ENCODE peak calls at places on chromosome 15, in six cellular contexts. C, X, S, N, Q and P are unnamed samples.
A peak's percentile ranks its signal among the peaks of the same experiment; 100 is the strongest.

GRCh38 chr15:61910839-61911369 is 149.3 kb downstream of the VPS13C start:
- DNase-seq in X (no peak), Q (no peak), S (no peak), N (no peak), C (no peak), P (no peak)

GRCh38 chr15:84609818-84610525 is 9.2 kb downstream of the ZSCAN2 start:
- DNase-seq in S (no peak), C (no peak), N (no peak), X (no peak), Q (no peak), P (no peak)

GRCh38 chr15:92797168-92798052 is 102.7 kb upstream of the CHD2 start:
- DNase-seq in N (peak; percentile 77), X (peak; percentile 56), C (peak; percentile 79), S (peak; percentile 78), Q (peak; percentile 40), P (peak; percentile 83)

GRCh38 chr15:24659622-24660021 is 16.0 kb upstream of the NPAP1 start:
- DNase-seq in X (no peak), Q (no peak), S (no peak), C (no peak), N (no peak), P (peak; percentile 82)

GRCh38 chr15:29454506-29454905 is 184.9 kb upstream of the NSMCE3 start:
- DNase-seq in N (no peak), Q (no peak), S (no peak), C (no peak), X (no peak), P (no peak)

GRCh38 chr15:74291101-74292071 is 55.3 kb downstream of the CCDC33 start:
- DNase-seq in Q (no peak), N (peak; percentile 60), C (peak; percentile 56), S (peak; percentile 29), X (peak; percentile 91), P (peak; percentile 96)

GRCh38 chr15:51736069-51736468 is 1.4 kb downstream of the LYSMD2 start:
- DNase-seq in S (no peak), X (no peak), Q (peak; percentile 74), C (no peak), N (no peak), P (peak; percentile 86)

GRCh38 chr15:70474682-70475438 is 288.5 kb downstream of the UACA start:
- DNase-seq in Q (no peak), X (no peak), S (no peak), N (peak; percentile 96), C (peak; percentile 90), P (peak; percentile 88)

GRCh38 chr15:91634163-91634562 is 219.3 kb upstream of the SLCO3A1 start:
- DNase-seq in X (no peak), C (no peak), Q (no peak), S (peak; percentile 3), N (no peak), P (no peak)

GRCh38 chr15:28942046-28942445 is 56.3 kb downstream of the APBA2 start:
- DNase-seq in C (no peak), X (no peak), Q (no peak), S (no peak), N (no peak), P (peak; percentile 45)

GRCh38 chr15:29802411-29802810 is 19.9 kb downstream of the TJP1 start:
- DNase-seq in S (no peak), C (no peak), Q (no peak), N (peak; percentile 60), X (no peak), P (no peak)

GRCh38 chr15:55823191-55823670 is 80.3 kb upstream of the PRTG start:
- DNase-seq in N (peak; percentile 83), C (no peak), X (no peak), S (no peak), Q (no peak), P (no peak)

GRCh38 chr15:28027714-28028076 is 71.4 kb downstream of the OCA2 start:
- DNase-seq in Q (no peak), X (no peak), C (no peak), S (no peak), N (no peak), P (no peak)

GRCh38 chr15:91411570-91411969 is 311.5 kb downstream of the SV2B start:
- DNase-seq in N (no peak), C (no peak), S (no peak), X (no peak), Q (no peak), P (peak; percentile 6)

GRCh38 chr15:74240002-74240568 is 4.0 kb downstream of the CCDC33 start:
- DNase-seq in X (no peak), Q (no peak), N (peak; percentile 92), C (peak; percentile 72), S (peak; percentile 40), P (peak; percentile 26)

DNA sequence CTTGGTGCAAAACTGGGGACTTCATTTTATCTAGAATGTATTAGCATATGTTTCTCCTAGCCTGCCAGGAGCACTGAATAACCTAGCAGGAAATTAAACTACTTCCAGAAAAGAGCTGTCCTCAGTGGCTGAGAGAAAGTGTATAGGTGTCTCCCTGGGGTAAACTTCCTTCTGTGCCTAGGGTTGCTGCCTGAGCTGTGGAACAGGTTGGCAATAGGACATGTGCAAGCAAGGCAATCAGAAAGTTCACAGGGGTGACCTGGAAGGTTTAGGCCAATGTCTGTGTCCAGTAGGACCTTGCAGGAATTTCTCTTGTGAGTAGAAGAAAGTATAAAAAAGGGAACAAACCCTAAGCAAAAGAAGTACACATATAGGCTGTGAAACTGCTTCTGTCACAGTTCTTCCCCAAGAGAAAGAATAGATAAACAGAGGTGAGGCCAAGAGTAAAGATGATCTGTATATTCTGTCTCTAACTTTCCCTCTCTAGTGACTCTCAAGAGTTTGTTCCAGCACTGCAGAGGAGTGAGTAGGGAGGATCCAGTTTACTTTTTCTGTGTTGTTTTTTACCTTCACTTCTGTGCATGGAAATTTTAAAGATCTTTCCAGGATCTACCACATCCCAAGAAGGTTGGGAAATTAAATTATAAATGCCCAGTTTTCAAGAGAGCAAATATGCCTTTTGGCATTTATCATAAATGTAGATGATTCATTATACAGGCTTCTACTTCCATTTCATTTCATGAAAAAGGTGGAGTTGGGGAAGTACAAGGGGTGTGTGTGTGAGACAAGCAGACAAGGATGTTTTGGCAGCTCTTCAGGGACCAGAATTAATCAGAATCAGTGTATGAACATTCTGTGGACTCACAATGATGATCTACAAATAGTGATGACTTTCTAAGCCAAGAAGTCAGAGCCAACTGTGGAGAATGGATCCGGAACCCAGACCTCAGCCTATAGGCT is 155.2 kb downstream of the RBPMS2 start:
- DNase-seq in X (no peak), Q (no peak), N (peak; percentile 24), S (no peak), C (no peak), P (no peak)
- TF ChIP-seq MYC in X (no peak), Q (no peak), N (no peak), S (no peak), C (no peak), P (no peak)

DNA sequence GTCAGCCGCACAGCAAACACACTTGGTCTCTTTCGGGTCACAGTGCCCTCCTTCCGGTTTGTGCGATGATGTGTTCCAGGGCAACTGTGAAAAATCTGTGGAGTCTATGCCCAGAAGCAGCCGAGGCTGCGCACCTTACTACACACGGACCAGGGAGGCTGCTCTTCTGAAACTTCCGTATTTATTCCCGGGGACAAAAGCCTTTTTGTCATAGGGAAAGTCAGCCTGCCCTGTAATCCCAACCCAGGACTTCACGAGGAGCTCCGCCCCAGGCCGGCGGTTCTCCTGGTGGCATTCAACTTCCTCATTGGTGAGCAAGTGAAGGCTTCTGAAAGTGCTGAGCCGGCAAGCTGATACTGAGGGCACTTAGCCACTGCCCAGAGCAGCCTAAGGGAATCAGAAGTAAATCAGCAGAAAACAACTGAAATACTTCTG is 126.5 kb downstream of the FMN1 start:
- DNase-seq in Q (no peak), C (peak; percentile 72), N (no peak), X (no peak), S (peak; percentile 66), P (peak; percentile 52)
- H3K4me3 ChIP-seq in Q (no peak overlapping the region), C (peak overlapping the region; percentile 26), N (no peak overlapping the region), X (no peak overlapping the region), S (peak overlapping the region; percentile 35), P (peak overlapping the region; percentile 48)

DNA sequence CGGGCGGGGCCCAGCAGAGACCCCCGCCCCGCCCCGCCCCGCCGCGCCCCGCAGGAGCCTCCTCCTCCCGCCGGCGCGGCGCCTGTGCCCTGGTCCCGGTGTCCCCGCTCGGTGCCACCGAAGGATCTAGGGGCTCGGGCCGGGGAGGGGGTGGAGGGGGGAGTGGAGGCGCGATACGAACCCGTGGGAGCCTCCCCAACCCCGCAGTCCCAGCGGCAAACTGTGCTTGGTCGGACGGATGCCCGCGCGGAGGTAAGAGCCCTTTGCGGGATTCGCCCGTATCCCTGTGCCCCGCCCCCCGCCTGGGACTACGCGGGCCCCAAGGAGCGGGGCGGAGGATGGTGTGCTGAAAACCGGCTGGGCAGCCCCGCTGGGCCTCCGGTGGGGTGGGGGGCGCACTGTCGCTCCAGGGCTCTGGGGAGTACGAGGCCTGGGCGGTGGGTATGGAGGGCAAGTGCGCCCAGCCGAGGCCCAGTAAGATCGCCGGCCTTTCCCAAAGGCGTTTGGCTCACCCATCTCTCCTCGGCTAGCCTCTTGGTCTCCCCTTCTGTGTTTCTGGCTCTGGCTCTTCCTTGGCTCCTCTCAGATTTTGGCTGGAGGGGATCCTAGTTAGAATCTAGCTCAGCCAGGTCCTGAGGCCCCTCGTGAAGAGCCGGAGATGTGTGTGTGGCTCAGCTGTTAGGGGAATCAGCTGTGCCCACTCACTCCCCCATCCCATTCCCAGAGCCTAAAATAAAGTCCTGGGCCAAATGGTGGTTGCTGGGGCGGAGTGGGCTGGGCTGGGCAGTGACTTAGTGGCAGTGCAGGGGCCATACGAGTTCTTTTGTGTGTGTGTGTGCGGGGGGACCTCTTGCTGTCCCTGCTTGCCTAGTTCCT is 65.7 kb upstream of the POLG start:
- DNase-seq in N (no peak), X (no peak), C (peak; percentile 58), S (no peak), Q (no peak), P (no peak)
- TF ChIP-seq MAX in N (no peak), X (no peak), C (no peak), S (no peak), Q (no peak), P (no peak)

GRCh38 chr15:86231864-86232801 is 152.5 kb downstream of the AGBL1 start:
- DNase-seq in Q (no peak), C (peak; percentile 25), X (no peak), N (no peak), S (peak; percentile 12), P (peak; percentile 48)
- TF ChIP-seq MYC in Q (no peak), C (no peak), X (no peak), N (no peak), S (no peak), P (no peak)

DNA sequence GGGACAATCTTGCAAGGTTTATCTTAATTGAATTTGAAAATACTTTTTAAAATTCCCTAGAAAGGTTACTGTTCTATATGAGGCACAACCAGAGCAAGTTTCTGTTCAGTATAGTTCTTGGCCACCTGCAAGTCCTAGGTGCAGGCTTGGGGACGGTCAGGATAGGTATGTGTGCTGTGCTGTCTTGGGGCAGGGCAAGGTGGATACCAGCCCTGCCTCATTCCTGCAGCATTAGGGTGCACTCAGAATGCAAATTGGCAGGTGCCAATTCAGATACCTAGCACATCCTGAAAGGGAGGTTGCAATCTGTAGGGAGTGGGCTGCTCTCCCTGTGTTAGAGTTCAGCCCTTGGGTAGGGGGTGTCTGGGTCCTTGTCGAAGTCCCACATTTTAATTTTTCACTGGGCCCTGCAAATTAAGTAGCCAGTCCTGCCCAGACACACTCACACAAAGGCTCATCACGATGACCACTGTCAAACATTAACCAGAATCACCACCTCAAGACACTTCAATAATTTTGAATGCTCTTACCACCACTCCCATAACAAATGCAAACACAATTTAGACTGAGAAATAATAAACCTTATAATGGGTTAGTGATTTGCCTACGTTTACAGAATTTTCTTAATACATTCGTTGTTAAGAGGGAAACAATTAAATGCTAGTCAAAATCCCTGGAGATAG is 838.0 kb upstream of the NR2F2 start:
- DNase-seq in C (no peak), X (no peak), Q (no peak), S (no peak), N (no peak), P (no peak)
- H3K4me3 ChIP-seq in C (no peak overlapping the region), X (no peak overlapping the region), Q (no peak overlapping the region), S (no peak overlapping the region), N (no peak overlapping the region), P (no peak overlapping the region)